ENCODE peak calls at places on chromosomes 5 and 9, in ten cellular contexts. H is ELR; D is activated CD4-positive, CD25-positive, alpha-beta regulatory T cell treated with anti-CD3 and anti-CD28 coated beads, Interleukin-2, amount 50 U/mL, for 72 hours; K is naive thymus-derived CD4-positive, alpha-beta T cell; S is NT2/D1; B is fibroblast of the conjunctiva; U is NCI-H2107; W is MV-4-11; Q is prostate gland; X is iPS-NIHi11. R is an unnamed sample.

GRCh38 chr5:144395704-144396103 is 225.0 kb downstream of the KCTD16 start:
- DNase-seq in Q (no peak), U (no peak), B (no peak), D (no peak), W (no peak), X (no peak), K (no peak), S (no peak), H (no peak), R (no peak)

GRCh38 chr9:3342159-3342777 is 183.5 kb downstream of the RFX3 start:
- DNase-seq in H (peak), X (no peak), U (no peak), S (no peak), K (no peak), B (peak), W (peak), Q (no peak), D (no peak), R (peak)

GRCh38 chr9:90867101-90867500 is 65.5 kb downstream of the SYK start:
- DNase-seq in D (no peak), K (no peak), X (no peak), W (no peak), Q (no peak), B (no peak), S (no peak), U (no peak), H (no peak), R (no peak)

GRCh38 chr5:16983022-16983639 is 47.0 kb upstream of the MYO10 start:
- DNase-seq in U (no peak), S (no peak), B (no peak), D (no peak), H (peak), W (no peak), K (no peak), Q (no peak), X (no peak), R (no peak)

GRCh38 chr5:12177225-12177624 is 273.0 kb upstream of the CTNND2 start:
- DNase-seq in K (no peak), S (no peak), W (no peak), X (no peak), B (no peak), D (no peak), Q (no peak), U (no peak), H (peak), R (no peak)

GRCh38 chr5:10059611-10060379 is 189.9 kb downstream of the ATPSCKMT start:
- DNase-seq in D (no peak), S (no peak), H (no peak), Q (no peak), U (no peak), W (no peak), B (no peak), K (no peak), X (peak), R (no peak)

GRCh38 chr9:12933957-12934356 is 159.1 kb downstream of the LURAP1L start:
- DNase-seq in S (no peak), H (peak), K (no peak), D (no peak), W (no peak), B (no peak), U (no peak), Q (no peak), X (no peak), R (peak)

GRCh38 chr5:167105951-167106350 is 1185.5 kb upstream of the WWC1 start:
- DNase-seq in H (no peak), W (no peak), K (no peak), X (no peak), U (no peak), B (no peak), S (no peak), D (no peak), Q (no peak), R (no peak)

GRCh38 chr9:13806731-13807130 is 507.2 kb downstream of the NFIB start:
- DNase-seq in K (no peak), S (no peak), D (no peak), Q (no peak), X (no peak), W (no peak), H (no peak), B (no peak), U (no peak), R (no peak)

GRCh38 chr9:69066955-69067354 is 31.4 kb downstream of the FXN start:
- DNase-seq in D (no peak), S (no peak), X (peak), B (no peak), U (no peak), K (no peak), W (no peak), Q (no peak), H (no peak), R (no peak)